ENCODE peak calls at places on chromosomes 5 and 9, in five cellular contexts. F is ovary, W is SK-N-SH, J is sigmoid colon, L is tibial nerve. B is an unnamed sample.

GRCh38 chr9:8599937-8600336 is 800.4 kb upstream of the DMAC1 start:
- DNase-seq in F (no peak), W (no peak), J (peak), L (no peak), B (no peak)

GRCh38 chr5:172453986-172454354 is 355 bp downstream of the SH3PXD2B start:
- DNase-seq in F (peak), W (peak), J (peak), L (no peak), B (peak)

GRCh38 chr9:131815971-131816873 is 76.3 kb upstream of the RAPGEF1 start:
- DNase-seq in F (no peak), W (no peak), J (no peak), L (no peak), B (no peak)

GRCh38 chr5:142405814-142406395 is 81.1 kb upstream of the SPRY4 start:
- DNase-seq in F (no peak), W (no peak), J (no peak), L (no peak), B (no peak)

GRCh38 chr9:73847536-73847935 is 649.6 kb upstream of the RORB start:
- DNase-seq in F (no peak), W (no peak), J (no peak), L (no peak), B (no peak)

GRCh38 chr9:133121200-133122166 is at the start of gene RALGDS:
- DNase-seq in F (peak), W (peak), J (peak), L (peak), B (peak)

GRCh38 chr9:124205686-124206352 is 51.9 kb upstream of the NEK6 start:
- DNase-seq in F (no peak), W (no peak), J (no peak), L (no peak), B (no peak)

GRCh38 chr9:4225291-4226119 is 74.4 kb downstream of the GLIS3 start:
- DNase-seq in F (no peak), W (no peak), J (no peak), L (no peak), B (no peak)

GRCh38 chr9:135163023-135163780 is 75.7 kb downstream of the OLFM1 start:
- DNase-seq in F (no peak), W (no peak), J (no peak), L (no peak), B (no peak)

GRCh38 chr5:173745561-173745960 is 129.1 kb upstream of the BOD1 start:
- DNase-seq in F (no peak), W (no peak), J (no peak), L (no peak), B (no peak)

GRCh38 chr5:169304175-169304574 is 3.2 kb upstream of the SLIT3 start:
- DNase-seq in F (no peak), W (no peak), J (no peak), L (no peak), B (no peak)

DNA sequence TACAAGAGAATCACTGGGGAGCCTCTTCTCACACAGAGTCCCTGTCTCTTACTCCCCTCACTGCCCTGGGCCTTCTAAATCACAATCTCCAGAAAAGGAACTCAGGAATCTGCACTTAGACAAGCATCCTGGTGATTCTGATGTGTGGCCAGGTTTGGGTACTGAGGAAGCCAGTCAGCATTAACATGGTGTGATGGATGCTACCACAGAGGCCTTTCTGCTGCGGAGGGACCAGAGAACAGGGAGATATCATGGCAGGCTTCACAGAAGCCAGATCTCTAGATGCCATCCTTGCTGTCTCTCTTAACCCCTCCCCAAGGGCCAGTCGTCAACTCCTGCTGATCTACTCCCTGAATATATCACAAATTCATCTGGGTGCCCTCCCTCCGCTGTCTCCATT is 1.6 kb downstream of the ANKS6 start:
- DNase-seq in F (no peak), W (no peak), J (no peak), L (no peak), B (no peak)
- TF ChIP-seq EP300 in F (no peak), W (no peak), J (no peak), L (no peak), B (no peak)

GRCh38 chr9:95090871-95091573 is 226.5 kb downstream of the FANCC start:
- DNase-seq in F (no peak), W (no peak), J (peak), L (no peak), B (no peak)
- H3K27ac ChIP-seq in F (peak), W (peak), J (peak), L (peak), B (peak)

DNA sequence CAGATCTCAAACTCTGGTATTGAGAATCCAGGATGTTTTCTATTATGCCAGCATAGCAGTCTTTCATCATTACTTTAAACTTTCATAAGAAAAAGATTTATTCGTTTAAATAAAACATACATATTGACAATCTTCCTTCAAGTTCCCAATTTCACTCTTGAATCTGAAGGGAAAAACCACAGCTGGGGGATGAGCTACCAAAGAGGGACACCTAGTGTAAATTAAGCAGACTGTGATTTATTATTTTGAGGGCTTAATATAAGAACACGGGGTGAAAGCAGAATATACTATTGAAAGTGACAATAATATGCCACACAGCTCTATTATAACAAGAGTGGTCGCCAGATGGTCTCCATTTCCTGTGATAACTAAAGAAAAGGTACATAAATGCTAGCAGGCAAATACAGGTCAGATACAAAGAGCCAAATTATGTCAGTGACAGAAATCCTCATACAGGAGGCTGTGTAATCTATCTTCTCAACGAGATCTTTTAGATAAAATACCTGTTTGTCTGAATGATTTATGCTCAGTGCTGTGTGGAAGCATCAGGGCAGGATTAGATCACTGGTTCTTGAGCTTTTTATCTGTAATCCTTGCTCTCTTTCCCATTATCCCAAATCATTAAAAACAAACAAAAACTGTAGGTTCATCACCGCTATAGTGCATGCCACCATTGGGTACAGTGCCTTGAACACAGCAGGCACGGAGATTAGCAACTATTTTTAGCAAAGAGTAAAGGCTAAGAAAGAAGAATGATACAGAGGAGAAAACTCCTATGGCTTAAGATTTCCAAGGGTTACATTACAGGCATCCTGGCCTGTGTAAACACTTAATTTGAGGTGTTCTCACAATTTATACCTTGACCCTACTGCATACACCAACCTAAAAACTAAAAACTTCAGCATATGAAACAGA is 116.6 kb downstream of the DROSHA start:
- DNase-seq in F (no peak), W (peak), J (no peak), L (no peak), B (no peak)
- TF ChIP-seq CTCF in F (no peak), W (peak), J (no peak), L (no peak), B (no peak)

GRCh38 chr9:94785211-94786169 is 59.0 kb downstream of the AOPEP start:
- DNase-seq in F (no peak), W (no peak), J (no peak), L (no peak), B (no peak)

GRCh38 chr9:94780516-94780950 is 54.0 kb downstream of the AOPEP start:
- DNase-seq in F (no peak), W (peak), J (no peak), L (no peak), B (no peak)

GRCh38 chr9:94783928-94784327 is 57.4 kb downstream of the AOPEP start:
- DNase-seq in F (no peak), W (no peak), J (no peak), L (no peak), B (no peak)

GRCh38 chr9:94782367-94783120 is 56.0 kb downstream of the AOPEP start:
- DNase-seq in F (no peak), W (no peak), J (no peak), L (no peak), B (no peak)

GRCh38 chr9:94783121-94783664 is 56.7 kb downstream of the AOPEP start:
- DNase-seq in F (peak), W (peak), J (peak), L (peak), B (peak)
- TF ChIP-seq EP300 in F (no peak), W (peak), J (no peak), L (no peak), B (peak)

GRCh38 chr5:177425801-177426565 is 493 bp upstream of the GRK6 start:
- DNase-seq in F (peak), W (peak), J (peak), L (peak), B (peak)
- H3K27ac ChIP-seq in F (peak), W (peak), J (peak), L (peak), B (peak)